ENCODE peak calls at places on chromosomes 16 and 17, in six cellular contexts. F is heart left ventricle, A is stomach, W is esophagus squamous epithelium, K is suprapubic skin, J is spleen. R is an unnamed sample.

GRCh38 chr16:56547120-56547948 is 17.5 kb upstream of the MT4 start:
- DNase-seq in A (no peak), K (no peak), W (no peak), F (no peak), J (no peak), R (no peak)

GRCh38 chr16:89393731-89394406 is 96.5 kb downstream of the ANKRD11 start:
- DNase-seq in J (no peak), F (peak; percentile 63), K (no peak), A (peak; percentile 68), W (no peak), R (no peak)

GRCh38 chr16:57677622-57678369 is 9.7 kb downstream of the ADGRG3 start:
- DNase-seq in F (no peak), J (no peak), W (no peak), A (peak; percentile 73), K (peak; percentile 73), R (no peak)

GRCh38 chr17:64281962-64282752 is 19.1 kb upstream of the TEX2 start:
- DNase-seq in F (peak; percentile 63), K (peak; percentile 75), A (peak; percentile 68), J (peak; percentile 80), W (no peak), R (peak; percentile 53)

GRCh38 chr17:77897741-77898301 is 60.7 kb upstream of the TNRC6C start:
- DNase-seq in J (no peak), A (no peak), W (no peak), F (no peak), K (no peak), R (no peak)

GRCh38 chr17:1455291-1455747 is 713 bp downstream of the CRK start:
- DNase-seq in F (peak; percentile 83), W (no peak), A (peak; percentile 62), J (peak; percentile 94), K (peak; percentile 87), R (peak; percentile 70)

GRCh38 chr17:37506678-37507077 is 17.0 kb downstream of the DUSP14 start:
- DNase-seq in F (no peak), J (no peak), K (no peak), A (no peak), W (no peak), R (no peak)

GRCh38 chr16:83901101-83901500 is 2.2 kb downstream of the MLYCD start:
- DNase-seq in K (no peak), F (no peak), A (no peak), W (no peak), J (no peak), R (no peak)

GRCh38 chr17:4175921-4176802 is 33.2 kb downstream of the CYB5D2 start:
- DNase-seq in J (peak; percentile 73), F (no peak), K (no peak), A (no peak), W (no peak), R (no peak)

GRCh38 chr16:4270595-4270994 is 2.2 kb downstream of the TFAP4 start:
- DNase-seq in W (no peak), J (no peak), K (no peak), F (no peak), A (no peak), R (no peak)

GRCh38 chr16:58024673-58025350 is 742 bp upstream of the MMP15 start:
- DNase-seq in K (no peak), A (peak; percentile 94), F (peak; percentile 51), J (peak; percentile 84), W (no peak), R (no peak)

GRCh38 chr17:17439971-17440843 is 36.6 kb upstream of the MED9 start:
- DNase-seq in A (peak; percentile 80), K (no peak), J (peak; percentile 88), F (peak; percentile 52), W (no peak), R (peak; percentile 32)

GRCh38 chr17:48335858-48336500 is 94.0 kb downstream of the SKAP1 start:
- DNase-seq in F (no peak), A (no peak), W (no peak), K (no peak), J (no peak), R (no peak)

GRCh38 chr16:75225678-75226515 is 7.1 kb downstream of the CTRB1 start:
- DNase-seq in J (peak; percentile 64), W (no peak), A (no peak), K (peak; percentile 66), F (peak; percentile 41), R (no peak)

DNA sequence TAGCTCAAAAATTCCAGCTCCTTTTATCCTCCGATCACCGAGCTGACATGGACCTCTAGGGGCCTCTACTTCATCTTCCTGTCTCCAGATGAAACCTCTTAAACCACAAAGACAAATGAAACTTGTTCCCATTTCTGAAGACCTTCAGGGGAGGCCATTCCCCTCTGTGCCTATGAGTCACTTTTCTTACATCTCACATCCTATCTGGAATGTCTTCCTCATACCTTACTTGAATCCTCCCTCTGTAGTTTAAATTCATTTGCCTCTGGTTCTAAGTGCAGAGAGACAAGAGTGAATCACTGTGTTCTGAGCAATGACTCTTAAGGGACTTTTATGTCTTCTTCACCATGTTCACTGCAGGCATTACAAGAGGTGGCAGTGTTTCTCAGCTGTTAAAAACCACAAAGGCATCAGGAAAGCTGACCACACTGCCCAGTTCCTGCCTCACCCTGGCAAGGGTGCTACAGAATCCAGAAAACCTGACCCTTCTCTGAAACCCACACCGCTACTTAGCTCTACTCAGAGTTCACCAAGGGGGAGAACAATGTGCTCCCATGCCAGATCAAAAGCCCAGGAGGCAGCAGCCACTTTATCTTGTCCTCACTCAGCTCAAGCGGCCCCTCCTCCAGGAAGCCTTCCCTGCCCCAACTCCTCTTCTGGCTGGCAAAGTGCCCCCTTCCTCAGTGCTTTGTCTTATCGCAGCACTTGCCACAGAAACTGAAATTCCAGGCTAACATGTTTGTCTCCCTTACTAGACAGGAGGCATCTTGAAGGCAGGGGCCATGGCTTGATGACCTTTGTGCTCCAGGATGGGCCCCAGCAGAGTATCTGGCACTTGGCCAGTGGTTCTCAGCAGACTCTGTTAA is 6.4 kb downstream of the CUEDC1 start:
- DNase-seq in J (no peak), A (no peak), F (peak; percentile 49), W (no peak), K (peak; percentile 75), R (no peak)
- TF ChIP-seq POLR2A in J (no peak), A (no peak), F (no peak), W (no peak), K (no peak), R (no peak)

GRCh38 chr16:649646-650045 is 481 bp downstream of the WDR90 start:
- DNase-seq in K (no peak), J (peak; percentile 88), F (no peak), A (no peak), W (no peak), R (no peak)

GRCh38 chr16:646679-647172 is 2.4 kb upstream of the WDR90 start:
- DNase-seq in A (no peak), W (no peak), F (no peak), J (no peak), K (no peak), R (no peak)

GRCh38 chr16:647173-647902 is 1.8 kb upstream of the WDR90 start:
- DNase-seq in J (no peak), W (no peak), A (peak; percentile 70), K (no peak), F (no peak), R (no peak)

GRCh38 chr16:648071-648785 is 937 bp upstream of the WDR90 start:
- DNase-seq in W (no peak), A (peak; percentile 83), J (no peak), F (no peak), K (no peak), R (no peak)

DNA sequence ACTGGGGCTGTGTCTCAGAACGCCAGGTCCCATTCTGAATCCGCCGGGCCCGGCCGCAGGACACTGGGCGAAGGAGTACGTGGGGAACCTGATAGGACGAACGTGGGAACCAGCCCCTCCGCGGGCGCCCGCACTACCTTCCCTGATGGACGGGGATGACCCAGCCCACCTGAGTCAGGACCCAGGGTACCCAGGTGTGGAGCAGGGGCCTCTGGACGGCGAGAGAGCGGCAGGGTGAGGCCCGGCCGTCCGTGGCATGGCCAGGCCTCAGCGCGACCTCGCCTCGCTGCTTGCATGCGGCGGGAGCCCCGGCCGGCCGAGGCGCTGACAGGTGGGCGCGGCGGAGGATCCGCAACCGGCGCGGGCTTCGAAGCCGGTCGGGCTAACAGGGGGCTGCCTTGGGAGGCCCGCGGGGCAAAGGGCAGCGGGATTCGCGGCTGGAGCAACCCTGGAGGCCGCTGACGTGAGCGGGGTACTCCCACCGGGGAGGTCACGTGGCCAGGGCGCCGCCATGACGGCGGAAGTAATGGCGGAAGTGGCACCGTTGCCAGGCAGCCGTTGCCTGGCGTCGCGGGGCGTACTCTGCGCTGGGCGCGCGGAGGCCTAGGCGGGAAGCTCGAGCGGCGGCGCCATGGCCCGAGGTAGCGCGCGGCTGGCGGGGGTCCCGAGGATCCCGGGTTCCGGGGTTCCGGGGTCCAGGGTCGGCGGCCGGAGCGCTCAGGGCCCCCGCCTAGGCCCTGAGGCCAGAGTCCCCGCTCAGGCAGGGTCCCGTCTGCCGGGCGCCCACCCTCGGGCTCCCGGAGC is at the start of gene WDR90:
- DNase-seq in K (peak; percentile 96), J (peak; percentile 99), W (peak; percentile 35), F (peak; percentile 96), A (peak; percentile 94), R (peak; percentile 91)
- TF ChIP-seq POLR2A in K (peak; percentile 17), J (peak; percentile 51), W (peak; percentile 37), F (no peak), A (no peak), R (peak; percentile 73)

GRCh38 chr17:80365001-80365965 is 49.7 kb upstream of the ENDOV start:
- DNase-seq in J (peak; percentile 47), F (peak; percentile 13), K (peak; percentile 53), A (no peak), W (no peak), R (no peak)

GRCh38 chr17:80363120-80363515 is 51.8 kb upstream of the ENDOV start:
- DNase-seq in K (peak; percentile 27), W (no peak), F (peak; percentile 27), A (no peak), J (peak; percentile 35), R (no peak)

GRCh38 chr17:80364091-80364691 is 50.8 kb upstream of the ENDOV start:
- DNase-seq in J (peak; percentile 70), F (peak; percentile 27), A (no peak), W (no peak), K (peak; percentile 68), R (no peak)

GRCh38 chr17:80362428-80363119 is 52.4 kb upstream of the ENDOV start:
- DNase-seq in J (peak; percentile 13), A (no peak), K (peak; percentile 35), F (peak; percentile 63), W (no peak), R (peak; percentile 62)

GRCh38 chr17:80363518-80364090 is 51.4 kb upstream of the ENDOV start:
- DNase-seq in A (no peak), K (peak; percentile 51), J (peak; percentile 71), F (peak; percentile 22), W (no peak), R (peak; percentile 44)
- TF ChIP-seq POLR2A in A (no peak), K (no peak), J (no peak), F (no peak), W (no peak), R (no peak)

GRCh38 chr17:74427763-74428153 is 4.1 kb upstream of the GPRC5C start:
- DNase-seq in K (no peak), F (no peak), A (no peak), J (no peak), W (no peak), R (no peak)

GRCh38 chr17:74429604-74430384 is 2.1 kb upstream of the GPRC5C start:
- DNase-seq in J (no peak), A (peak; percentile 74), F (no peak), W (no peak), K (no peak), R (peak; percentile 66)

GRCh38 chr17:74424658-74425057 is 7.2 kb upstream of the GPRC5C start:
- DNase-seq in J (no peak), W (no peak), A (no peak), K (no peak), F (peak; percentile 85), R (no peak)

GRCh38 chr17:74426551-74427047 is 5.3 kb upstream of the GPRC5C start:
- DNase-seq in F (no peak), J (no peak), K (no peak), A (no peak), W (no peak), R (no peak)

GRCh38 chr17:74427048-74427762 is 4.7 kb upstream of the GPRC5C start:
- DNase-seq in F (no peak), W (no peak), A (peak; percentile 86), J (no peak), K (no peak), R (peak; percentile 63)
- TF ChIP-seq POLR2A in F (no peak), W (no peak), A (no peak), J (no peak), K (no peak), R (no peak)

R was measured in ovary.